ENCODE peak calls at places on chromosomes 12 and 14, in seven cellular contexts. G, Q, J, R, H, V and U are unnamed samples.

GRCh38 chr12:3536096-3536875 is 45.3 kb downstream of the PRMT8 start:
- DNase-seq in J (no peak), H (no peak), G (no peak), Q (no peak), R (no peak), V (no peak), U (no peak)

GRCh38 chr14:38079268-38079667 is 128.4 kb upstream of the SSTR1 start:
- DNase-seq in G (no peak), Q (no peak), J (no peak), V (no peak), H (no peak), R (no peak), U (no peak)

GRCh38 chr12:80576641-80577418 is 130.6 kb upstream of the MYF6 start:
- DNase-seq in R (no peak), Q (no peak), V (no peak), H (no peak), J (no peak), G (no peak), U (no peak)

GRCh38 chr14:72741836-72742681 is 151.8 kb downstream of the DPF3 start:
- DNase-seq in H (no peak), R (no peak), V (no peak), J (no peak), Q (no peak), G (peak), U (no peak)

GRCh38 chr14:31059152-31059924 is 33.2 kb upstream of the STRN3 start:
- DNase-seq in J (peak), Q (peak), G (no peak), R (peak), V (no peak), H (no peak), U (peak)

GRCh38 chr12:54082402-54082892 is 28.8 kb downstream of the HOXC4 start:
- DNase-seq in H (no peak), G (peak), V (peak), Q (no peak), J (no peak), R (no peak), U (peak)

GRCh38 chr14:30180219-30180618 is 252.6 kb upstream of the PRKD1 start:
- DNase-seq in H (no peak), Q (no peak), J (no peak), V (no peak), G (no peak), R (no peak), U (peak)

GRCh38 chr12:129073157-129073915 is 220.1 kb downstream of the GLT1D1 start:
- DNase-seq in R (no peak), Q (no peak), V (no peak), J (no peak), H (no peak), G (no peak), U (no peak)

GRCh38 chr12:54961190-54961589 is 23.4 kb downstream of the TESPA1 start:
- DNase-seq in J (no peak), H (no peak), R (no peak), G (no peak), Q (no peak), V (no peak), U (no peak)

GRCh38 chr14:65230287-65230728 is 128.0 kb upstream of the MAX start:
- DNase-seq in R (no peak), G (peak), J (no peak), V (no peak), Q (peak), H (no peak), U (no peak)

GRCh38 chr12:104427547-104427938 is 29.2 kb upstream of the CHST11 start:
- DNase-seq in H (no peak), R (no peak), V (no peak), Q (no peak), G (no peak), J (no peak), U (no peak)

GRCh38 chr14:40218282-40218941 is 786.2 kb upstream of the FBXO33 start:
- DNase-seq in G (no peak), V (peak), J (no peak), R (no peak), H (no peak), Q (no peak), U (no peak)

GRCh38 chr12:89390802-89391673 is 38.7 kb upstream of the DUSP6 start:
- DNase-seq in R (peak), G (no peak), H (no peak), V (no peak), Q (no peak), J (peak), U (no peak)

GRCh38 chr12:121893901-121894540 is 5.4 kb downstream of the PSMD9 start:
- DNase-seq in G (no peak), V (peak), Q (no peak), H (no peak), R (peak), J (peak), U (peak)

GRCh38 chr12:66196806-66197205 is 7.8 kb downstream of the IRAK3 start:
- DNase-seq in J (no peak), Q (no peak), G (no peak), H (no peak), R (no peak), V (peak), U (no peak)
- TF ChIP-seq CTCF in J (no peak), Q (no peak), G (no peak), H (no peak), R (no peak), V (no peak), U (no peak)

GRCh38 chr12:1103051-1103450 is 112.0 kb downstream of the ERC1 start:
- DNase-seq in Q (no peak), J (no peak), H (no peak), V (no peak), R (no peak), G (peak), U (no peak)

GRCh38 chr12:1103632-1104031 is 112.6 kb downstream of the ERC1 start:
- DNase-seq in R (no peak), Q (no peak), G (no peak), J (no peak), V (no peak), H (no peak), U (no peak)

GRCh38 chr12:1102088-1102487 is 111.1 kb downstream of the ERC1 start:
- DNase-seq in Q (no peak), R (no peak), H (no peak), V (no peak), G (no peak), J (no peak), U (no peak)

GRCh38 chr12:1107669-1108068 is 116.6 kb downstream of the ERC1 start:
- DNase-seq in J (no peak), R (no peak), Q (no peak), G (no peak), V (no peak), H (no peak), U (no peak)

DNA sequence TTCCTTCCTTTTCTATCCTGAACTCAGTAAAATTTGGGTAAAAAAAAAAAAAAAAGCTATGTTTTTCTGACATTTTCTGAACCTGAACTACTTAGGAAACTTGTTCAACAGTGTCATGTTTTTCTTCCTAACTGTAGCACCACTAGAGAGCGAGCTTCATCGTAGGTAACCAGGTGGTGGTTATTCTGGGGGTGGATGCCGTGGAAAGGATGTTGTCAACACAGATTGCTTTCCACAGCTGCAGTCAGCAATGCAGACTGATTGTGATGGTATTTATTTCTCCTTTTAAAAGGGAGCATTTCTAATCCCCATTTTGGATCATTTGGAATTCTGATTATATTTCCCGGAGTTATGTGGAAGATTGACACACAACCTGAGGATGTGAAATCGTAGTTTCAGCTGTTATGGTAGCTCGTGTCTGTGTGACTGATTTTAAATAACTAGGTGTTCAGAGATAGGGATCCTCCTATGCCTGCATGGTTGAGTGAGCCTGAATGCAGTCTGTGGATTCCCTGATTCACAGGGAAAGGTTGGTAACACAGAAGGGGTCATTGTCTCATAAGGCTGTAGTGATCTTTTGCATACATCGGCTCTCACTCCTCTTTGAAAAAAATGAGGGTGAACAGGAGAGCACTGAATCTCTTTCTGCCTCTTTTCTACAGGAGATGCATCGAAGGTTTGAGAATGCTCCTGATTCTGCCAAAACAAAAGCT is 113.2 kb downstream of the ERC1 start:
- DNase-seq in J (no peak), Q (no peak), R (no peak), G (no peak), H (no peak), V (no peak), U (no peak)
- TF ChIP-seq CTCF in J (no peak), Q (no peak), R (no peak), G (no peak), H (no peak), V (no peak), U (no peak)

GRCh38 chr12:94874086-94874985 is 129.2 kb downstream of the NDUFA12 start:
- DNase-seq in Q (no peak), G (no peak), V (no peak), H (no peak), R (no peak), J (no peak), U (no peak)

GRCh38 chr12:94874986-94875312 is 128.5 kb downstream of the NDUFA12 start:
- DNase-seq in R (no peak), H (no peak), G (no peak), Q (no peak), V (no peak), J (no peak), U (no peak)

GRCh38 chr12:94872671-94873367 is 130.7 kb downstream of the NDUFA12 start:
- DNase-seq in G (no peak), H (no peak), J (no peak), R (no peak), V (no peak), Q (peak), U (no peak)

GRCh38 chr12:94873368-94874085 is 130.0 kb downstream of the NDUFA12 start:
- DNase-seq in G (peak), R (no peak), H (peak), V (peak), Q (peak), J (no peak), U (no peak)

DNA sequence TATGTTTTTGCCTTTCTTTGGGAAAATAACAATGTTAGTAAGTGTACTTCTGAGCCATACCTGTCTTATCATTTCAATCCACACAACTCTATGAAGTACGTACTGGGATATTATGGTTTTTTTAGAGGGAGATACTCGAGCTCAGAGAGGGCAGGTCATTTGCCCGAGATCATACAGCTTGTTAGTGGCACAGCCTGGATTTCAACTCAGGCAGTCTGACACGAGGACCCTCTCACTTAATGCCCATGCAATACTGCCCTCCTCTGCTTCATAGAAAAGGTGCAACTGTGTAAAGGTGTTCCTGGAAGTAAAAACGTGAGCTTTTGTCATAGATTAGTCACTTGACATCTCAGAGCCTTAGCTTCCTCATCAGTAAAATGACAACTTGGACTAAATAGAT is 128.0 kb downstream of the NDUFA12 start:
- DNase-seq in Q (no peak), V (peak), R (no peak), G (peak), J (no peak), H (no peak), U (no peak)
- TF ChIP-seq CTCF in Q (no peak), V (peak), R (peak), G (no peak), J (no peak), H (peak), U (peak)

DNA sequence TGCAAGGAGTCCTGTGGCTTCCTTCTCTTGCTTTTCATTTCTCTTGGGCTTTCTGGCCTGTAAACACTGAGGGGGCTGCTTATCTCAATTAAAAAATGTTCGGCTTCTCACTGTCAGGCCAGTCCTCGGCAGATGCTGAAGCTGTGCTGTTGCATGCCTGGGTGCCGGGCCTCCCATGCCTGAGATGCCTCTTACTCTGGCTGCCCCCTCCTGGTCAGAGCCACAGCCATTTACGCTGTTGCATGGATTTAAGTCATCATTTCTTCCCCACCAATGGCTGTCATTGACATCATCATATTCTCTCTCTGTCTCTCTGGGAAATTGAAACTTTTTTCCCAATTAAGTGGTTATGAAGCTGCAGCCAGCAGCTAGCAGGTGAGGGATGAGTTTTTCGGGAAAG is 53.7 kb downstream of the FOXN4 start:
- DNase-seq in Q (no peak), J (no peak), V (no peak), H (no peak), R (peak), G (no peak), U (no peak)
- TF ChIP-seq CTCF in Q (no peak), J (no peak), V (no peak), H (peak), R (peak), G (peak), U (peak)

DNA sequence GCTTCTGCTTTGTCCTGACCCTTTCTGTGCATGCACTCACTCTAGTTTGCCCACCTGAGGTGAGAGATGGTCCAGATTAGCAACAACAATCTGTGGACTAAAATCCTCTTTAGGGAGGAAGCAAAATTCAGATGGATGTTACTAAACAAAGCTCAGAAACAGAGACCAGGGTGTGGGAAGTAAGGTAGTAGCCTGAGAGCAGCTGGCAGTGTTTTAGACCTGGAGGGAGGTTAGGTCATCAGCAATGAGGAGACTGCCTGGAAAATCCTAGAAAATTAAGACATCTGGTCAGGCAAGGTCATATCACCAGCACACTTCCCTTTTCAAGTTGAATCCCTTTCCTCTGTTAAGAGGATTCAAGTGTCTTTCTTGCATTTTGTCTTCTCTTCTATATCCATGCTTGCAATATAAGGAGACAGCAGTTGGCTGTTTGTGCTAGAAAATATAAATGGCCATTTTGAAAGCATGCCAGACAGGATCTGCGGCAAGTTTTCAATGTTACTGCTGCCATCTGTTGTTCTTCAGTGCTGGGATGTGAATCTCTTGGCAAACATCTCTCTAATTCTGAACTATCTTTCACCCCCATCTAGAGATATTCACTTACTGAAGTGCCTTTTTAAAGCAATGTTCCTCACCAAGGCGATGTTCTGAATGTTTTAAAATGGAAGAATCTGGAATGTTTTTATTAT is 266.4 kb downstream of the NAV3 start:
- DNase-seq in G (no peak), J (peak), R (peak), Q (no peak), V (no peak), H (no peak), U (no peak)
- TF ChIP-seq CTCF in G (peak), J (peak), R (peak), Q (no peak), V (no peak), H (no peak), U (no peak)

GRCh38 chr12:92608418-92609091 is 94.2 kb upstream of the PLEKHG7 start:
- DNase-seq in R (peak), G (peak), V (peak), H (no peak), J (no peak), Q (no peak), U (no peak)
- TF ChIP-seq CTCF in R (peak), G (peak), V (peak), H (peak), J (peak), Q (peak), U (peak)

GRCh38 chr14:104151028-104151385 is 12.6 kb downstream of the KIF26A start:
- DNase-seq in R (no peak), J (no peak), H (no peak), G (no peak), Q (no peak), V (no peak), U (no peak)

GRCh38 chr14:104149278-104149595 is 10.8 kb downstream of the KIF26A start:
- DNase-seq in G (no peak), Q (peak), J (no peak), H (no peak), V (no peak), R (no peak), U (no peak)

GRCh38 chr14:104149617-104150141 is 11.3 kb downstream of the KIF26A start:
- DNase-seq in H (no peak), G (peak), R (no peak), J (peak), Q (peak), V (no peak), U (no peak)

GRCh38 chr14:104151546-104152245 is 13.3 kb downstream of the KIF26A start:
- DNase-seq in J (no peak), G (no peak), H (no peak), V (no peak), Q (no peak), R (no peak), U (no peak)

GRCh38 chr14:104150201-104151027 is 12.0 kb downstream of the KIF26A start:
- DNase-seq in V (no peak), R (peak), J (peak), H (no peak), G (peak), Q (no peak), U (peak)
- TF ChIP-seq CTCF in V (no peak), R (peak), J (peak), H (peak), G (peak), Q (no peak), U (peak)

DNA sequence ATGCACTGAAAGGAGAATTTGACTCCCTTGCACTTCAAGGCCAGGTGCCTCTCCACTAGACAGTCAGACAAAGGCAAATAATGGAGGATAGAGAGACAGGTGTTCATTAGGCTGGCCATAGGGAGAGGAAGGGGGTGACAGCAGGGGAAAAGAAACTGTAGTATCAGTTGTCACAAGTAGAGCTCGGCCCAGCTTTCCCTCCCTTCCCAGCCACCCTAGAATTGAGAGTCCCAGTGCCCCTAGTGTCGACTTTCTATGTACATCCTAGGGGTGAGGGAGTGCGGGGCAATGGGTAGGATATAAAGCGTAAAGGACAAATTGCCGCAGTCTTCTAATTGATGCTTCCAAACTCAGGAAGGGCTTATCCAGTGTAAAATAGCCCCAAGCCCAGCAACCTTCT is 39.0 kb downstream of the BAZ2A start:
- DNase-seq in G (no peak), V (peak), J (no peak), Q (no peak), R (no peak), H (no peak), U (no peak)
- TF ChIP-seq CTCF in G (no peak), V (no peak), J (no peak), Q (no peak), R (no peak), H (no peak), U (no peak)

GRCh38 chr12:92912672-92913071 is 16.4 kb downstream of the EEA1 start:
- DNase-seq in G (no peak), Q (no peak), J (no peak), V (no peak), H (no peak), R (no peak), U (no peak)

GRCh38 chr12:92914170-92914569 is 14.9 kb downstream of the EEA1 start:
- DNase-seq in H (no peak), V (no peak), Q (no peak), J (no peak), R (no peak), G (no peak), U (no peak)

GRCh38 chr12:92911339-92911738 is 17.8 kb downstream of the EEA1 start:
- DNase-seq in H (no peak), Q (no peak), J (no peak), R (no peak), G (no peak), V (no peak), U (no peak)

GRCh38 chr12:92915365-92915764 is 13.7 kb downstream of the EEA1 start:
- DNase-seq in G (no peak), H (no peak), R (no peak), J (no peak), Q (no peak), V (no peak), U (no peak)

GRCh38 chr12:92912052-92912451 is 17.0 kb downstream of the EEA1 start:
- DNase-seq in Q (no peak), V (no peak), J (peak), H (no peak), G (no peak), R (no peak), U (no peak)
- TF ChIP-seq CTCF in Q (no peak), V (no peak), J (no peak), H (no peak), G (no peak), R (no peak), U (no peak)